ENCODE peak calls at places on chromosomes 16 and 17, in eight cellular contexts. J is HFFc6; G is AG10803; I is neural crest cell; Y is SK-MEL-5; Z is WTC11; D is NCI-H2081; W is stimulated activated CD4-positive, alpha-beta T cell treated with anti-CD3 and anti-CD28 coated beads, Interleukin-4, amount 100 ng/mL, for 24 hours. F is an unnamed sample.

GRCh38 chr16:57299009-57299718 is 14.7 kb upstream of the PLLP start:
- DNase-seq in Y (peak; percentile 80), G (no peak), Z (peak; percentile 50), W (peak; percentile 51), J (no peak), D (no peak), I (peak; percentile 47), F (peak; percentile 54)

GRCh38 chr17:7280519-7281073 is 922 bp upstream of the SLC2A4 start:
- DNase-seq in D (peak; percentile 49), I (peak; percentile 77), G (peak; percentile 68), Z (peak; percentile 95), W (peak; percentile 88), Y (peak; percentile 84), J (peak; percentile 72), F (peak; percentile 50)

GRCh38 chr17:73639322-73639721 is 4.9 kb downstream of the SDK2 start:
- DNase-seq in Y (no peak), D (peak; percentile 74), G (no peak), I (no peak), J (no peak), W (no peak), Z (no peak), F (no peak)

GRCh38 chr16:49116873-49117272 is 164.8 kb downstream of the CBLN1 start:
- DNase-seq in W (no peak), G (no peak), D (no peak), J (no peak), Z (no peak), I (no peak), Y (no peak), F (no peak)

GRCh38 chr16:12387786-12388185 is 411.3 kb downstream of the SNX29 start:
- DNase-seq in I (no peak), J (no peak), Z (no peak), D (no peak), G (no peak), Y (no peak), W (no peak), F (no peak)

GRCh38 chr17:57987582-57988300 is at the start of gene VEZF1:
- DNase-seq in Z (peak; percentile 76), W (peak; percentile 80), Y (peak; percentile 67), G (peak; percentile 69), J (peak; percentile 41), D (peak; percentile 87), I (peak; percentile 67), F (peak; percentile 74)

GRCh38 chr17:73717690-73718089 is 73.4 kb upstream of the SDK2 start:
- DNase-seq in D (no peak), I (no peak), J (no peak), Z (no peak), W (no peak), G (no peak), Y (no peak), F (no peak)

GRCh38 chr17:81436294-81436849 is 41.1 kb downstream of the BAHCC1 start:
- DNase-seq in Z (no peak), J (no peak), G (peak; percentile 38), I (no peak), W (no peak), D (no peak), Y (no peak), F (no peak)

GRCh38 chr17:74147436-74147835 is 56.0 kb upstream of the RPL38 start:
- DNase-seq in I (no peak), W (no peak), G (no peak), Y (no peak), D (no peak), J (no peak), Z (no peak), F (no peak)

GRCh38 chr16:68539704-68540370 is 746 bp downstream of the ZFP90 start:
- DNase-seq in J (no peak), G (peak; percentile 18), I (no peak), D (no peak), Y (no peak), Z (peak; percentile 28), W (peak; percentile 12), F (no peak)

GRCh38 chr17:29241015-29241963 is 5.4 kb upstream of the CRYBA1 start:
- DNase-seq in Z (peak; percentile 24), Y (peak; percentile 47), J (peak; percentile 98), G (peak; percentile 97), D (no peak), I (peak; percentile 51), W (no peak), F (peak; percentile 78)

GRCh38 chr17:13337864-13338371 is 263.8 kb downstream of the HS3ST3A1 start:
- DNase-seq in D (peak; percentile 3), Z (no peak), Y (peak; percentile 61), G (peak; percentile 73), I (peak; percentile 36), W (peak; percentile 6), J (peak; percentile 51), F (no peak)

GRCh38 chr17:10096556-10096955 is 101.8 kb downstream of the GAS7 start:
- DNase-seq in I (no peak), D (no peak), Y (no peak), Z (no peak), W (no peak), G (no peak), J (no peak), F (no peak)